ENCODE peak calls at places on chromosomes 5 and 9, in eight cellular contexts. One of them, this sample, is unnamed.

GRCh38 chr9:20312732-20313131 is 309.6 kb downstream of the MLLT3 start:
- DNase-seq in tibial nerve: no peak
- DNase-seq in suprapubic skin: no peak
- DNase-seq in sigmoid colon: no peak
- DNase-seq in upper lobe of left lung: no peak
- DNase-seq in A549: peak; percentile 24
- DNase-seq in K562: no peak
- DNase-seq in GM12878: no peak
- DNase-seq in this sample: no peak

GRCh38 chr9:23830949-23831730 is 5.1 kb upstream of the ELAVL2 start:
- DNase-seq in tibial nerve: no peak
- DNase-seq in suprapubic skin: no peak
- DNase-seq in sigmoid colon: no peak
- DNase-seq in upper lobe of left lung: no peak
- DNase-seq in A549: no peak
- DNase-seq in K562: no peak
- DNase-seq in GM12878: no peak
- DNase-seq in this sample: no peak

GRCh38 chr5:132275367-132276220 is 18.1 kb downstream of the PDLIM4 start:
- DNase-seq in tibial nerve: no peak
- DNase-seq in suprapubic skin: no peak
- DNase-seq in sigmoid colon: peak; percentile 35
- DNase-seq in upper lobe of left lung: no peak
- DNase-seq in A549: no peak
- DNase-seq in K562: no peak
- DNase-seq in GM12878: no peak
- DNase-seq in this sample: no peak

GRCh38 chr9:6833518-6834192 is 75.9 kb downstream of the KDM4C start:
- DNase-seq in tibial nerve: no peak
- DNase-seq in suprapubic skin: no peak
- DNase-seq in sigmoid colon: no peak
- DNase-seq in upper lobe of left lung: no peak
- DNase-seq in A549: no peak
- DNase-seq in K562: no peak
- DNase-seq in GM12878: no peak
- DNase-seq in this sample: no peak

GRCh38 chr5:98436672-98437071 is 336.8 kb upstream of the RGMB start:
- DNase-seq in tibial nerve: no peak
- DNase-seq in suprapubic skin: no peak
- DNase-seq in sigmoid colon: no peak
- DNase-seq in upper lobe of left lung: no peak
- DNase-seq in A549: no peak
- DNase-seq in K562: no peak
- DNase-seq in GM12878: no peak
- DNase-seq in this sample: no peak

GRCh38 chr5:58241383-58241782 is 218.5 kb downstream of the PLK2 start:
- DNase-seq in tibial nerve: no peak
- DNase-seq in suprapubic skin: no peak
- DNase-seq in sigmoid colon: no peak
- DNase-seq in upper lobe of left lung: peak; percentile 27
- DNase-seq in A549: no peak
- DNase-seq in K562: no peak
- DNase-seq in GM12878: no peak
- DNase-seq in this sample: no peak

GRCh38 chr5:127858116-127858784 is 155.1 kb downstream of the CCDC192 start:
- DNase-seq in tibial nerve: no peak
- DNase-seq in suprapubic skin: no peak
- DNase-seq in sigmoid colon: no peak
- DNase-seq in upper lobe of left lung: no peak
- DNase-seq in A549: no peak
- DNase-seq in K562: no peak
- DNase-seq in GM12878: no peak
- DNase-seq in this sample: no peak

GRCh38 chr5:125011982-125012381 is 265.5 kb upstream of the ZNF608 start:
- DNase-seq in tibial nerve: no peak
- DNase-seq in suprapubic skin: no peak
- DNase-seq in sigmoid colon: no peak
- DNase-seq in upper lobe of left lung: no peak
- DNase-seq in A549: no peak
- DNase-seq in K562: no peak
- DNase-seq in GM12878: no peak
- DNase-seq in this sample: no peak

GRCh38 chr9:84937086-84937670 is 267.6 kb downstream of the NTRK2 start:
- DNase-seq in tibial nerve: no peak
- DNase-seq in suprapubic skin: no peak
- DNase-seq in sigmoid colon: no peak
- DNase-seq in upper lobe of left lung: no peak
- DNase-seq in A549: no peak
- DNase-seq in K562: no peak
- DNase-seq in GM12878: no peak
- DNase-seq in this sample: no peak

DNA sequence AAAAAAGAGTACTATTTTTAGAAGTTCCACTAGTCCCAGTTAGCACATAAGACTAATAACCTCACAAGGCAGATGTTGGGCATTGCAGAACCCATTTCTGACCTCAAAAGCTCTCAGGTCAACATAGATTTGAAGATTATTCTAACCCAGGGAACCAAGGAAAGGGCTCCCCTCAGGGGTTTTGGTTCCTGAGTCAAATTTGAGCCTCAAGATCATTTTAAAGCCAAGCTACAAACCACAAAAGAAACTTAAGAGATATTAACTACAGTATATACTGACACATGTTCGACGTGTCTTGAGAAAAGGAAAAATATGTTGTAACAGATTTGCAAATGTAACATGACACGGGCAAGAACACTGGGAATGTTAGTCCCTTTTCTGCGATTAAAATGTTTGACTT is 88.6 kb downstream of the GNAQ start:
- DNase-seq in tibial nerve: no peak
- DNase-seq in suprapubic skin: no peak
- DNase-seq in sigmoid colon: no peak
- DNase-seq in upper lobe of left lung: no peak
- DNase-seq in A549: no peak
- DNase-seq in K562: no peak
- DNase-seq in GM12878: no peak
- DNase-seq in this sample: no peak
- H3K4me1 ChIP-seq in tibial nerve: no peaks in the 10 kb centered on the region
- H3K4me1 ChIP-seq in suprapubic skin: peaks cover 38% of the 10 kb centered on the region
- H3K4me1 ChIP-seq in sigmoid colon: peaks cover 49% of the 10 kb centered on the region
- H3K4me1 ChIP-seq in upper lobe of left lung: peaks cover 54% of the 10 kb centered on the region
- H3K4me1 ChIP-seq in A549: peaks cover 32% of the 10 kb centered on the region
- H3K4me1 ChIP-seq in K562: peaks cover 46% of the 10 kb centered on the region
- H3K4me1 ChIP-seq in GM12878: no peaks in the 10 kb centered on the region
- H3K4me1 ChIP-seq in this sample: peaks cover 21% of the 10 kb centered on the region

DNA sequence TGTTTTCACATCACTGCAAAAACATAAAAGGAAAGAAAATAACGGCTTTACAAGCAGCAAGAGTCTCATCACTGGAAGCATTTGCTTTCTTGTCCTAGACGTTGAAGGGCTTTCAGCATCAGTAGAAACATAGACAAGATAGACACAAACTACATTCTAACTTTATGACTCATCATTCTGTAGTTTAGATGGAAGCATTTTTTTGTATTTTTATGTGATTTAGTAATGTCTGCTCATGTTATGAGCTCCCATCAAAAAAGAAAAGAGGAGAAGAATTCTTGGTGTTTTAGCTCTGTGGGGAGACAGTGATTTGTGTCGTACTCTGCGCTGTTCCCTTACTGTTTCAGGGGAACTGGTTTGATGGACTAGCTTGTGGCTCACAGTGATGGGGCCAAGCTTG is 159.3 kb upstream of the WWC1 start:
- DNase-seq in tibial nerve: no peak
- DNase-seq in suprapubic skin: no peak
- DNase-seq in sigmoid colon: no peak
- DNase-seq in upper lobe of left lung: no peak
- DNase-seq in A549: no peak
- DNase-seq in K562: no peak
- DNase-seq in GM12878: no peak
- DNase-seq in this sample: no peak
- TF ChIP-seq EP300 in tibial nerve: no peak
- TF ChIP-seq EP300 in suprapubic skin: no peak
- TF ChIP-seq EP300 in sigmoid colon: no peak
- TF ChIP-seq EP300 in upper lobe of left lung: no peak
- TF ChIP-seq EP300 in A549: no peak
- TF ChIP-seq EP300 in K562: no peak
- TF ChIP-seq EP300 in GM12878: no peak
- TF ChIP-seq EP300 in this sample: no peak

DNA sequence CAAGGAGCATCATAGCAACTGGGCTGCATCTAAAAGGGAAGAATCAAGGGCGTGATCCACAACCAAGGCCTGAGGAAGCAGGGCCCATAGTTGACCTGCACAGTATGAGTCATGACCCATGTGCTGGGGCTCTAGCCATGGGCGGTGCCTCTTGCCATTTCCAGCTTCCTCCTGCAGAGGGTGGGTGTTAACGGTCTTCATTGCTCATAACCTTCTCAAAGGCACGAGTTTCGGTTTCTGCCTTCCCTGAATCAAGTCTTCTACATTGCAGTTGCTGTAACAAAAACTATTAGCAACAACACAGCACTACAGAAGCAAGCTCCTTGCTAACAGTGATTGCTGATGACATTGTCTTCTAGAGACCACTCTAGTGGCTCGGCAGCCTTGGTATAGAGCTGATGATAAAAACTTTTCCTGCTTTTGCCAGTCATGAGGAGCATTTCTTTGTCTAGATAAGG is 66.9 kb downstream of the CTSL start:
- DNase-seq in tibial nerve: peak; percentile 72
- DNase-seq in suprapubic skin: peak; percentile 90
- DNase-seq in sigmoid colon: peak; percentile 90
- DNase-seq in upper lobe of left lung: peak; percentile 86
- DNase-seq in A549: peak; percentile 84
- DNase-seq in K562: peak; percentile 80
- DNase-seq in GM12878: peak; percentile 36
- DNase-seq in this sample: no peak
- TF ChIP-seq POLR2A in tibial nerve: no peak
- TF ChIP-seq POLR2A in suprapubic skin: no peak
- TF ChIP-seq POLR2A in sigmoid colon: no peak
- TF ChIP-seq POLR2A in upper lobe of left lung: no peak
- TF ChIP-seq POLR2A in A549: no peak
- TF ChIP-seq POLR2A in K562: peak; percentile 77
- TF ChIP-seq POLR2A in GM12878: no peak
- TF ChIP-seq POLR2A in this sample: no peak

GRCh38 chr9:134335490-134336173 is 9.4 kb downstream of the RXRA start:
- DNase-seq in tibial nerve: no peak
- DNase-seq in suprapubic skin: no peak
- DNase-seq in sigmoid colon: no peak
- DNase-seq in upper lobe of left lung: no peak
- DNase-seq in A549: no peak
- DNase-seq in K562: no peak
- DNase-seq in GM12878: no peak
- DNase-seq in this sample: no peak
- H3K4me1 ChIP-seq in tibial nerve: no peaks in the 10 kb centered on the region
- H3K4me1 ChIP-seq in suprapubic skin: peaks cover 99% of the 10 kb centered on the region
- H3K4me1 ChIP-seq in sigmoid colon: peaks cover 97% of the 10 kb centered on the region
- H3K4me1 ChIP-seq in upper lobe of left lung: peaks cover 80% of the 10 kb centered on the region
- H3K4me1 ChIP-seq in A549: peaks cover 20% of the 10 kb centered on the region
- H3K4me1 ChIP-seq in K562: peaks cover 27% of the 10 kb centered on the region
- H3K4me1 ChIP-seq in GM12878: no peaks in the 10 kb centered on the region
- H3K4me1 ChIP-seq in this sample: peaks cover 76% of the 10 kb centered on the region

DNA sequence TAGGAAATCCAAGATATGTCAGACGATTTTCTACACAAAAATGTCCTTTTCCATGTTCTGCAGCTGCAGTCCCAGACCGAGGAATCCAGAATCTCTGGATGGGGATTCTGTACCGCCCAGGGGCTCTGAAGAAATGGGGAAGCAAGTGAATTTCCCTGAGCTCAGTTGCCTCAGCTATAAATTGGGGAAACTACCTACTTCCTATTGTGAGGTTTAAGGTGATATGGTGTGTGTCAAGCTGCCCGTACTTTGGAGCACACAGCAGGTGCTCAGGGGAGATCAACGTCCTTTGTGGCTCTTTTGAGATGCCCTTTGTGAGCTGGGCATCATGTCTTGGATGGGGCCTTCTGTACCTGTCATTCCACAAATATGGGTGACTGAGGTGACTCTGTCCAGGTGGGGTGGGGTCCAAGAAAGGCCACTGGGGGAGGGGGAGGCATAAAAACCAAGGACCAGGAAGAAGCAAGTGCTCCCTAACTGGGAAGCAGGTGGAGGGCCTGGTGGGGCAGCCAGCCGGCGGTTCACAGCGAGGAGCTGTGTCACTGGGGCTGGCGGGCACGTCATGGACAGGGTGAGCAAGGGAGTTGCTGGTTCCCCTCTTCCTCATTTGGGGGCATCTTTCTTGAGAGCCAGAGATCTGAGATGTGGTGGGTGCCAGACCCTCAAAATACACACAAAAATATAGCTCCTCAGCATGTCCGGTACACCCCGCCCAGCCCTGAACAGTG is 116.0 kb downstream of the CRB2 start:
- DNase-seq in tibial nerve: no peak
- DNase-seq in suprapubic skin: no peak
- DNase-seq in sigmoid colon: no peak
- DNase-seq in upper lobe of left lung: no peak
- DNase-seq in A549: no peak
- DNase-seq in K562: no peak
- DNase-seq in GM12878: no peak
- DNase-seq in this sample: no peak
- TF ChIP-seq EP300 in tibial nerve: no peak
- TF ChIP-seq EP300 in suprapubic skin: no peak
- TF ChIP-seq EP300 in sigmoid colon: no peak
- TF ChIP-seq EP300 in upper lobe of left lung: no peak
- TF ChIP-seq EP300 in A549: no peak
- TF ChIP-seq EP300 in K562: no peak
- TF ChIP-seq EP300 in GM12878: no peak
- TF ChIP-seq EP300 in this sample: no peak

GRCh38 chr5:150410524-150411244 is 2.0 kb downstream of the CD74 start:
- DNase-seq in tibial nerve: peak; percentile 74
- DNase-seq in suprapubic skin: peak; percentile 81
- DNase-seq in sigmoid colon: peak; percentile 88
- DNase-seq in upper lobe of left lung: peak; percentile 76
- DNase-seq in A549: peak; percentile 76
- DNase-seq in K562: no peak
- DNase-seq in GM12878: peak; percentile 71
- DNase-seq in this sample: peak; percentile 59
- TF ChIP-seq POLR2A in tibial nerve: no peak
- TF ChIP-seq POLR2A in suprapubic skin: no peak
- TF ChIP-seq POLR2A in sigmoid colon: no peak
- TF ChIP-seq POLR2A in upper lobe of left lung: peak; percentile 26
- TF ChIP-seq POLR2A in A549: no peak
- TF ChIP-seq POLR2A in K562: no peak
- TF ChIP-seq POLR2A in GM12878: peak; percentile 82
- TF ChIP-seq POLR2A in this sample: no peak

DNA sequence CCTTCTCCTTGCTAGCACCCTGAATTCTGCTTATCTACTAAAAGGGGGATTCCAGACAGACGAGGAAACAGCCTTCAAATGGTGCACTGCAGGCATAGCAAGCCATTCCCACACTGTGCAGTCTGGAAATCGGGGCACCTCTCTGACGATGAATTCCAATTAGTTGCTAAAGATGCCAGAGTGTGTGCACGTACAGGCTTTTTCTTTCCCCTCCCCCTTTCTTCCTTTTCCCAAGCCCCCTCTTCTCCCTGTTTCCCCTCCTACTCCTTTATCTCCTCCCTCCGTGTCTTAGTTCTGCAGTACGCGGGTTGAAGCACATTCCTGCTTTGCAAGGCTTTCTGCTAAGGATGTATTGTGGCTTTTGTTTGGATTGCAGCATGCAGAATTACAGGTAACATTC is at the start of gene GPR21:
- DNase-seq in tibial nerve: no peak
- DNase-seq in suprapubic skin: no peak
- DNase-seq in sigmoid colon: no peak
- DNase-seq in upper lobe of left lung: no peak
- DNase-seq in A549: no peak
- DNase-seq in K562: no peak
- DNase-seq in GM12878: no peak
- DNase-seq in this sample: no peak
- H3K4me1 ChIP-seq in tibial nerve: no peaks in the 10 kb centered on the region
- H3K4me1 ChIP-seq in suprapubic skin: no peaks in the 10 kb centered on the region
- H3K4me1 ChIP-seq in sigmoid colon: peaks cover 60% of the 10 kb centered on the region
- H3K4me1 ChIP-seq in upper lobe of left lung: peaks cover 6% of the 10 kb centered on the region
- H3K4me1 ChIP-seq in A549: no peaks in the 10 kb centered on the region
- H3K4me1 ChIP-seq in K562: no peaks in the 10 kb centered on the region
- H3K4me1 ChIP-seq in GM12878: no peaks in the 10 kb centered on the region
- H3K4me1 ChIP-seq in this sample: peaks cover 1% of the 10 kb centered on the region